ENCODE peak calls at places on chromosomes 5 and 9, in ten cellular contexts. One of them, this sample, is unnamed.

GRCh38 chr5:134403951-134404350 is 7.7 kb downstream of the CDKN2AIPNL start:
- DNase-seq in epithelial cell of esophagus: peak; percentile 65
- DNase-seq in activated CD8-positive, alpha-beta T cell treated with anti-CD3 and anti-CD28 coated beads for 36 hours: no peak
- DNase-seq in omental fat pad: no peak
- DNase-seq in GM06990: no peak
- DNase-seq in heart right ventricle: no peak
- DNase-seq in brain microvascular endothelial cell: no peak
- DNase-seq in fibroblast of lung: no peak
- DNase-seq in CD8-positive, alpha-beta T cell: no peak
- DNase-seq in left lung: no peak
- DNase-seq in this sample: no peak

GRCh38 chr5:154215931-154216330 is 25.4 kb downstream of the GALNT10 start:
- DNase-seq in epithelial cell of esophagus: no peak
- DNase-seq in activated CD8-positive, alpha-beta T cell treated with anti-CD3 and anti-CD28 coated beads for 36 hours: no peak
- DNase-seq in omental fat pad: no peak
- DNase-seq in GM06990: no peak
- DNase-seq in heart right ventricle: no peak
- DNase-seq in brain microvascular endothelial cell: no peak
- DNase-seq in fibroblast of lung: no peak
- DNase-seq in CD8-positive, alpha-beta T cell: no peak
- DNase-seq in left lung: no peak
- DNase-seq in this sample: no peak

GRCh38 chr9:34603610-34604231 is 8.2 kb downstream of the RPP25L start:
- DNase-seq in epithelial cell of esophagus: peak; percentile 73
- DNase-seq in activated CD8-positive, alpha-beta T cell treated with anti-CD3 and anti-CD28 coated beads for 36 hours: peak; percentile 89
- DNase-seq in omental fat pad: peak; percentile 93
- DNase-seq in GM06990: no peak
- DNase-seq in heart right ventricle: peak; percentile 78
- DNase-seq in brain microvascular endothelial cell: peak; percentile 75
- DNase-seq in fibroblast of lung: peak; percentile 71
- DNase-seq in CD8-positive, alpha-beta T cell: peak; percentile 59
- DNase-seq in left lung: peak; percentile 70
- DNase-seq in this sample: peak; percentile 93

GRCh38 chr5:53035868-53036381 is 46.8 kb downstream of the ITGA2 start:
- DNase-seq in epithelial cell of esophagus: peak; percentile 98
- DNase-seq in activated CD8-positive, alpha-beta T cell treated with anti-CD3 and anti-CD28 coated beads for 36 hours: peak; percentile 20
- DNase-seq in omental fat pad: no peak
- DNase-seq in GM06990: no peak
- DNase-seq in heart right ventricle: no peak
- DNase-seq in brain microvascular endothelial cell: peak; percentile 26
- DNase-seq in fibroblast of lung: peak; percentile 39
- DNase-seq in CD8-positive, alpha-beta T cell: no peak
- DNase-seq in left lung: no peak
- DNase-seq in this sample: no peak

GRCh38 chr9:133273098-133273497 is 1.9 kb downstream of the ABO start:
- DNase-seq in epithelial cell of esophagus: no peak
- DNase-seq in activated CD8-positive, alpha-beta T cell treated with anti-CD3 and anti-CD28 coated beads for 36 hours: no peak
- DNase-seq in omental fat pad: no peak
- DNase-seq in GM06990: no peak
- DNase-seq in heart right ventricle: no peak
- DNase-seq in brain microvascular endothelial cell: no peak
- DNase-seq in fibroblast of lung: no peak
- DNase-seq in CD8-positive, alpha-beta T cell: no peak
- DNase-seq in left lung: no peak
- DNase-seq in this sample: no peak

GRCh38 chr9:114718801-114719221 is 36.8 kb upstream of the TEX48 start:
- DNase-seq in epithelial cell of esophagus: peak; percentile 91
- DNase-seq in activated CD8-positive, alpha-beta T cell treated with anti-CD3 and anti-CD28 coated beads for 36 hours: peak; percentile 98
- DNase-seq in omental fat pad: no peak
- DNase-seq in GM06990: peak; percentile 50
- DNase-seq in heart right ventricle: no peak
- DNase-seq in brain microvascular endothelial cell: no peak
- DNase-seq in fibroblast of lung: no peak
- DNase-seq in CD8-positive, alpha-beta T cell: peak; percentile 24
- DNase-seq in left lung: no peak
- DNase-seq in this sample: no peak

GRCh38 chr5:32002755-32003154 is 171.4 kb downstream of the GOLPH3 start:
- DNase-seq in epithelial cell of esophagus: no peak
- DNase-seq in activated CD8-positive, alpha-beta T cell treated with anti-CD3 and anti-CD28 coated beads for 36 hours: no peak
- DNase-seq in omental fat pad: no peak
- DNase-seq in GM06990: no peak
- DNase-seq in heart right ventricle: no peak
- DNase-seq in brain microvascular endothelial cell: no peak
- DNase-seq in fibroblast of lung: no peak
- DNase-seq in CD8-positive, alpha-beta T cell: no peak
- DNase-seq in left lung: no peak
- DNase-seq in this sample: no peak

GRCh38 chr9:116275418-116276295 is 122.1 kb downstream of the PAPPA start:
- DNase-seq in epithelial cell of esophagus: no peak
- DNase-seq in activated CD8-positive, alpha-beta T cell treated with anti-CD3 and anti-CD28 coated beads for 36 hours: no peak
- DNase-seq in omental fat pad: no peak
- DNase-seq in GM06990: no peak
- DNase-seq in heart right ventricle: no peak
- DNase-seq in brain microvascular endothelial cell: peak; percentile 84
- DNase-seq in fibroblast of lung: no peak
- DNase-seq in CD8-positive, alpha-beta T cell: no peak
- DNase-seq in left lung: no peak
- DNase-seq in this sample: no peak

GRCh38 chr9:38047301-38048251 is 21.5 kb downstream of the SHB start:
- DNase-seq in epithelial cell of esophagus: peak; percentile 85
- DNase-seq in activated CD8-positive, alpha-beta T cell treated with anti-CD3 and anti-CD28 coated beads for 36 hours: no peak
- DNase-seq in omental fat pad: no peak
- DNase-seq in GM06990: no peak
- DNase-seq in heart right ventricle: peak; percentile 80
- DNase-seq in brain microvascular endothelial cell: peak; percentile 93
- DNase-seq in fibroblast of lung: peak; percentile 78
- DNase-seq in CD8-positive, alpha-beta T cell: no peak
- DNase-seq in left lung: peak; percentile 71
- DNase-seq in this sample: no peak

GRCh38 chr9:130200038-130200979 is 28.1 kb downstream of the NCS1 start:
- DNase-seq in epithelial cell of esophagus: no peak
- DNase-seq in activated CD8-positive, alpha-beta T cell treated with anti-CD3 and anti-CD28 coated beads for 36 hours: no peak
- DNase-seq in omental fat pad: no peak
- DNase-seq in GM06990: no peak
- DNase-seq in heart right ventricle: no peak
- DNase-seq in brain microvascular endothelial cell: no peak
- DNase-seq in fibroblast of lung: no peak
- DNase-seq in CD8-positive, alpha-beta T cell: no peak
- DNase-seq in left lung: no peak
- DNase-seq in this sample: no peak

GRCh38 chr5:27814211-27814610 is 775.8 kb upstream of the CDH9 start:
- DNase-seq in epithelial cell of esophagus: peak; percentile 6
- DNase-seq in activated CD8-positive, alpha-beta T cell treated with anti-CD3 and anti-CD28 coated beads for 36 hours: no peak
- DNase-seq in omental fat pad: no peak
- DNase-seq in GM06990: no peak
- DNase-seq in heart right ventricle: no peak
- DNase-seq in brain microvascular endothelial cell: no peak
- DNase-seq in fibroblast of lung: no peak
- DNase-seq in CD8-positive, alpha-beta T cell: no peak
- DNase-seq in left lung: no peak
- DNase-seq in this sample: no peak

DNA sequence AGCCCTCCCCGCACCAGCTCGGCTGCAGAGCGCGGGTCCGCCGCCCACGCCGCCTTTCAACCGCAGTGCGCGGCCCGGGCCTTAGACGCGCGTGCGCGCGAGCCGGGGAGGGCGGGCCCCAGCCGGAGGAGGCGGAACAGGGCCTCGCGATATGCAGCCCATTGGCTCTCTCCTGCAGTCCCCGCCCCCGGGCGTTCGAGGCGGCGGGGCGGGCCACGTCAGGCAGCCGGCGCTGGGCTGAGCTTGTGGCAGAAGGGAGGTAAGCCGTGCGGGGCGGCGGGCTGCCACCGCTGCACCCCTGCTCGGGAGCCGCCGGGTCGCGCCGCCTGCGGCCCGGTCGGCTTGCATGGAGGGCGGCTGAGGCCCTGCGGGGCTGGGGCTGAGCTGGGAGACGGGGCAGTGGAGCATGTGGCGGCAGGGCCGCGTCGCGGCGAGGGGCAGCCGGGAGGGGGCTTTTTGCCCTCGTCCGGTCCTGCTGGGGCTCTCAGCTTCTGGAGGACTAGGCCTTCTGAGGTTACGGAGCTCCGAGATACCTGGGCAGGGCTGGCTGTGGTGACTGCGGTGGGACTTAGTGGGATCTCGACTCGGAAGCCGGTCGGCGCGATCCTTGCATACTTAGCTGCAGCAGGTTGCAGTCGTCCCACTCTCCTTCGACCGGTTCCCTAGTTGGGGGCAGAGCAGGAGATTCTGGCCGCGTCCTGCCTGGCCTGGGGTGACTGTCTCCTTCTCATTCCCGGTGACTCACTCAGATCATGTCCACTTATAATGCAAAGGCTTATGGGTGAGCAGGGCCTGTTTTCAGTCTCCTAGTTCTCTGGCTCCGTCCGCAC is at the start of gene FOCAD:
- DNase-seq in epithelial cell of esophagus: peak; percentile 97
- DNase-seq in activated CD8-positive, alpha-beta T cell treated with anti-CD3 and anti-CD28 coated beads for 36 hours: peak; percentile 95
- DNase-seq in omental fat pad: peak; percentile 76
- DNase-seq in GM06990: peak; percentile 98
- DNase-seq in heart right ventricle: peak; percentile 94
- DNase-seq in brain microvascular endothelial cell: peak; percentile 92
- DNase-seq in fibroblast of lung: peak; percentile 92
- DNase-seq in CD8-positive, alpha-beta T cell: peak; percentile 88
- DNase-seq in left lung: peak; percentile 97
- DNase-seq in this sample: peak; percentile 93
- TF ChIP-seq CTCF in epithelial cell of esophagus: no peak
- TF ChIP-seq CTCF in activated CD8-positive, alpha-beta T cell treated with anti-CD3 and anti-CD28 coated beads for 36 hours: no peak
- TF ChIP-seq CTCF in omental fat pad: no peak
- TF ChIP-seq CTCF in GM06990: no peak
- TF ChIP-seq CTCF in heart right ventricle: no peak
- TF ChIP-seq CTCF in brain microvascular endothelial cell: no peak
- TF ChIP-seq CTCF in fibroblast of lung: no peak
- TF ChIP-seq CTCF in CD8-positive, alpha-beta T cell: no peak
- TF ChIP-seq CTCF in left lung: peak; percentile 23
- TF ChIP-seq CTCF in this sample: no peak

GRCh38 chr5:107878676-107879075 is 207.9 kb upstream of the EFNA5 start:
- DNase-seq in epithelial cell of esophagus: no peak
- DNase-seq in activated CD8-positive, alpha-beta T cell treated with anti-CD3 and anti-CD28 coated beads for 36 hours: no peak
- DNase-seq in omental fat pad: no peak
- DNase-seq in GM06990: no peak
- DNase-seq in heart right ventricle: no peak
- DNase-seq in brain microvascular endothelial cell: no peak
- DNase-seq in fibroblast of lung: no peak
- DNase-seq in CD8-positive, alpha-beta T cell: no peak
- DNase-seq in left lung: no peak
- DNase-seq in this sample: no peak
- TF ChIP-seq CTCF in epithelial cell of esophagus: no peak
- TF ChIP-seq CTCF in activated CD8-positive, alpha-beta T cell treated with anti-CD3 and anti-CD28 coated beads for 36 hours: no peak
- TF ChIP-seq CTCF in omental fat pad: no peak
- TF ChIP-seq CTCF in GM06990: no peak
- TF ChIP-seq CTCF in heart right ventricle: no peak
- TF ChIP-seq CTCF in brain microvascular endothelial cell: no peak
- TF ChIP-seq CTCF in fibroblast of lung: no peak
- TF ChIP-seq CTCF in CD8-positive, alpha-beta T cell: no peak
- TF ChIP-seq CTCF in left lung: no peak
- TF ChIP-seq CTCF in this sample: no peak

GRCh38 chr5:966345-966710 is 42.3 kb upstream of the NKD2 start:
- DNase-seq in epithelial cell of esophagus: no peak
- DNase-seq in activated CD8-positive, alpha-beta T cell treated with anti-CD3 and anti-CD28 coated beads for 36 hours: no peak
- DNase-seq in omental fat pad: no peak
- DNase-seq in GM06990: no peak
- DNase-seq in heart right ventricle: no peak
- DNase-seq in brain microvascular endothelial cell: no peak
- DNase-seq in fibroblast of lung: no peak
- DNase-seq in CD8-positive, alpha-beta T cell: no peak
- DNase-seq in left lung: no peak
- DNase-seq in this sample: no peak
- TF ChIP-seq CTCF in epithelial cell of esophagus: no peak
- TF ChIP-seq CTCF in activated CD8-positive, alpha-beta T cell treated with anti-CD3 and anti-CD28 coated beads for 36 hours: no peak
- TF ChIP-seq CTCF in omental fat pad: no peak
- TF ChIP-seq CTCF in GM06990: no peak
- TF ChIP-seq CTCF in heart right ventricle: no peak
- TF ChIP-seq CTCF in brain microvascular endothelial cell: no peak
- TF ChIP-seq CTCF in fibroblast of lung: no peak
- TF ChIP-seq CTCF in CD8-positive, alpha-beta T cell: no peak
- TF ChIP-seq CTCF in left lung: no peak
- TF ChIP-seq CTCF in this sample: no peak

GRCh38 chr9:136258299-136258625 is 12.7 kb upstream of the QSOX2 start:
- DNase-seq in epithelial cell of esophagus: no peak
- DNase-seq in activated CD8-positive, alpha-beta T cell treated with anti-CD3 and anti-CD28 coated beads for 36 hours: no peak
- DNase-seq in omental fat pad: no peak
- DNase-seq in GM06990: no peak
- DNase-seq in heart right ventricle: no peak
- DNase-seq in brain microvascular endothelial cell: no peak
- DNase-seq in fibroblast of lung: no peak
- DNase-seq in CD8-positive, alpha-beta T cell: no peak
- DNase-seq in left lung: no peak
- DNase-seq in this sample: no peak

GRCh38 chr9:136257381-136258298 is 12.0 kb upstream of the QSOX2 start:
- DNase-seq in epithelial cell of esophagus: no peak
- DNase-seq in activated CD8-positive, alpha-beta T cell treated with anti-CD3 and anti-CD28 coated beads for 36 hours: no peak
- DNase-seq in omental fat pad: no peak
- DNase-seq in GM06990: no peak
- DNase-seq in heart right ventricle: no peak
- DNase-seq in brain microvascular endothelial cell: no peak
- DNase-seq in fibroblast of lung: no peak
- DNase-seq in CD8-positive, alpha-beta T cell: no peak
- DNase-seq in left lung: no peak
- DNase-seq in this sample: no peak

GRCh38 chr9:136254381-136255165 is 9.0 kb upstream of the QSOX2 start:
- DNase-seq in epithelial cell of esophagus: no peak
- DNase-seq in activated CD8-positive, alpha-beta T cell treated with anti-CD3 and anti-CD28 coated beads for 36 hours: no peak
- DNase-seq in omental fat pad: no peak
- DNase-seq in GM06990: no peak
- DNase-seq in heart right ventricle: no peak
- DNase-seq in brain microvascular endothelial cell: no peak
- DNase-seq in fibroblast of lung: no peak
- DNase-seq in CD8-positive, alpha-beta T cell: no peak
- DNase-seq in left lung: no peak
- DNase-seq in this sample: no peak

GRCh38 chr9:136255166-136255538 is 9.5 kb upstream of the QSOX2 start:
- DNase-seq in epithelial cell of esophagus: peak; percentile 20
- DNase-seq in activated CD8-positive, alpha-beta T cell treated with anti-CD3 and anti-CD28 coated beads for 36 hours: peak; percentile 56
- DNase-seq in omental fat pad: no peak
- DNase-seq in GM06990: no peak
- DNase-seq in heart right ventricle: no peak
- DNase-seq in brain microvascular endothelial cell: peak; percentile 27
- DNase-seq in fibroblast of lung: peak; percentile 48
- DNase-seq in CD8-positive, alpha-beta T cell: no peak
- DNase-seq in left lung: no peak
- DNase-seq in this sample: no peak

GRCh38 chr9:136255896-136256890 is 10.6 kb upstream of the QSOX2 start:
- DNase-seq in epithelial cell of esophagus: no peak
- DNase-seq in activated CD8-positive, alpha-beta T cell treated with anti-CD3 and anti-CD28 coated beads for 36 hours: no peak
- DNase-seq in omental fat pad: no peak
- DNase-seq in GM06990: no peak
- DNase-seq in heart right ventricle: no peak
- DNase-seq in brain microvascular endothelial cell: no peak
- DNase-seq in fibroblast of lung: no peak
- DNase-seq in CD8-positive, alpha-beta T cell: no peak
- DNase-seq in left lung: no peak
- DNase-seq in this sample: no peak
- TF ChIP-seq CTCF in epithelial cell of esophagus: peak; percentile 28
- TF ChIP-seq CTCF in activated CD8-positive, alpha-beta T cell treated with anti-CD3 and anti-CD28 coated beads for 36 hours: no peak
- TF ChIP-seq CTCF in omental fat pad: no peak
- TF ChIP-seq CTCF in GM06990: peak; percentile 23
- TF ChIP-seq CTCF in heart right ventricle: no peak
- TF ChIP-seq CTCF in brain microvascular endothelial cell: peak; percentile 34
- TF ChIP-seq CTCF in fibroblast of lung: peak; percentile 14
- TF ChIP-seq CTCF in CD8-positive, alpha-beta T cell: no peak
- TF ChIP-seq CTCF in left lung: no peak
- TF ChIP-seq CTCF in this sample: no peak

GRCh38 chr5:111252799-111253564 is 28.8 kb downstream of the CAMK4 start:
- DNase-seq in epithelial cell of esophagus: no peak
- DNase-seq in activated CD8-positive, alpha-beta T cell treated with anti-CD3 and anti-CD28 coated beads for 36 hours: peak; percentile 21
- DNase-seq in omental fat pad: no peak
- DNase-seq in GM06990: peak; percentile 80
- DNase-seq in heart right ventricle: no peak
- DNase-seq in brain microvascular endothelial cell: no peak
- DNase-seq in fibroblast of lung: no peak
- DNase-seq in CD8-positive, alpha-beta T cell: no peak
- DNase-seq in left lung: no peak
- DNase-seq in this sample: no peak
- TF ChIP-seq CTCF in epithelial cell of esophagus: no peak
- TF ChIP-seq CTCF in activated CD8-positive, alpha-beta T cell treated with anti-CD3 and anti-CD28 coated beads for 36 hours: no peak
- TF ChIP-seq CTCF in omental fat pad: no peak
- TF ChIP-seq CTCF in GM06990: no peak
- TF ChIP-seq CTCF in heart right ventricle: no peak
- TF ChIP-seq CTCF in brain microvascular endothelial cell: no peak
- TF ChIP-seq CTCF in fibroblast of lung: no peak
- TF ChIP-seq CTCF in CD8-positive, alpha-beta T cell: no peak
- TF ChIP-seq CTCF in left lung: no peak
- TF ChIP-seq CTCF in this sample: no peak